ENCODE peak calls at places on chromosome 6, in six cellular contexts. V is fibroblast of mammary gland, K is heart right ventricle, P is endodermal cell, Y is upper lobe of right lung, U is pancreas. T is an unnamed sample.

GRCh38 chr6:62612526-62612925 is 326.5 kb upstream of the KHDRBS2 start:
- DNase-seq in V (no peak), K (no peak), P (no peak), Y (no peak), U (no peak), T (no peak)

GRCh38 chr6:136039185-136039584 is 187.7 kb downstream of the PDE7B start:
- DNase-seq in V (peak), K (no peak), P (no peak), Y (no peak), U (no peak), T (no peak)

GRCh38 chr6:15429146-15430110 is 183.6 kb downstream of the JARID2 start:
- DNase-seq in V (peak), K (no peak), P (peak), Y (no peak), U (no peak), T (peak)

GRCh38 chr6:163494279-163494727 is 79.8 kb downstream of the QKI start:
- DNase-seq in V (peak), K (no peak), P (no peak), Y (no peak), U (no peak), T (peak)

GRCh38 chr6:16624631-16625299 is 136.5 kb downstream of the ATXN1 start:
- DNase-seq in V (peak), K (no peak), P (no peak), Y (no peak), U (no peak), T (no peak)

GRCh38 chr6:110415297-110415916 is at the start of gene DDO:
- DNase-seq in V (peak), K (peak), P (no peak), Y (peak), U (peak), T (peak)

GRCh38 chr6:56970849-56971248 is 15.9 kb downstream of the BEND6 start:
- DNase-seq in V (no peak), K (no peak), P (no peak), Y (no peak), U (no peak), T (no peak)

GRCh38 chr6:40685771-40686170 is 98.6 kb upstream of the LRFN2 start:
- DNase-seq in V (no peak), K (no peak), P (no peak), Y (no peak), U (no peak), T (no peak)

GRCh38 chr6:130935978-130936377 is 108.8 kb downstream of the SMLR1 start:
- DNase-seq in V (no peak), K (no peak), P (no peak), Y (no peak), U (no peak), T (no peak)

GRCh38 chr6:21073318-21073839 is 520.2 kb upstream of the SOX4 start:
- DNase-seq in V (no peak), K (no peak), P (no peak), Y (no peak), U (no peak), T (no peak)

GRCh38 chr6:168025831-168026325 is 28.4 kb downstream of the KIF25 start:
- DNase-seq in V (no peak), K (no peak), P (no peak), Y (no peak), U (no peak), T (no peak)

GRCh38 chr6:136335736-136336362 is 46.2 kb upstream of the BCLAF1 start:
- DNase-seq in V (no peak), K (no peak), P (peak), Y (no peak), U (no peak), T (no peak)

GRCh38 chr6:25107218-25107617 is 171.5 kb upstream of the RIPOR2 start:
- DNase-seq in V (no peak), K (no peak), P (no peak), Y (no peak), U (no peak), T (no peak)

GRCh38 chr6:45467853-45468252 is 90.1 kb upstream of the SUPT3H start:
- DNase-seq in V (no peak), K (no peak), P (no peak), Y (no peak), U (no peak), T (no peak)

GRCh38 chr6:28841290-28841689 is 82.5 kb downstream of the TRIM27 start:
- DNase-seq in V (no peak), K (no peak), P (peak), Y (no peak), U (no peak), T (peak)

GRCh38 chr6:142377112-142377848 is 75.5 kb downstream of the ADGRG6 start:
- DNase-seq in V (no peak), K (peak), P (peak), Y (no peak), U (peak), T (peak)

GRCh38 chr6:44672838-44673237 is 285.3 kb downstream of the CDC5L start:
- DNase-seq in V (no peak), K (no peak), P (no peak), Y (no peak), U (no peak), T (peak)

GRCh38 chr6:99979953-99980352 is 14.1 kb downstream of the MCHR2 start:
- DNase-seq in V (no peak), K (no peak), P (no peak), Y (no peak), U (no peak), T (no peak)

GRCh38 chr6:136783495-136784270 is 8.6 kb downstream of the MAP3K5 start:
- DNase-seq in V (no peak), K (peak), P (no peak), Y (peak), U (no peak), T (no peak)

GRCh38 chr6:100283288-100283687 is 181.4 kb downstream of the SIM1 start:
- DNase-seq in V (peak), K (no peak), P (peak), Y (no peak), U (no peak), T (peak)

GRCh38 chr6:44681782-44682181 is 294.3 kb downstream of the CDC5L start:
- DNase-seq in V (peak), K (no peak), P (peak), Y (no peak), U (no peak), T (no peak)

GRCh38 chr6:139374357-139375238 is at the start of gene CITED2:
- DNase-seq in V (peak), K (peak), P (peak), Y (peak), U (peak), T (peak)

GRCh38 chr6:139378226-139378625 is 3.8 kb upstream of the CITED2 start:
- DNase-seq in V (no peak), K (no peak), P (no peak), Y (no peak), U (no peak), T (no peak)

GRCh38 chr6:139375239-139376053 is 998 bp upstream of the CITED2 start:
- DNase-seq in V (peak), K (peak), P (peak), Y (peak), U (peak), T (peak)

GRCh38 chr6:139376054-139376355 is 1.6 kb upstream of the CITED2 start:
- DNase-seq in V (no peak), K (peak), P (no peak), Y (peak), U (no peak), T (no peak)

GRCh38 chr6:139376604-139377218 is 2.3 kb upstream of the CITED2 start:
- DNase-seq in V (peak), K (no peak), P (no peak), Y (no peak), U (peak), T (peak)
- TF ChIP-seq CTCF in V (no peak), K (no peak), P (peak), Y (peak), U (peak), T (no peak)

GRCh38 chr6:132715204-132715603 is 1.3 kb upstream of the VNN1 start:
- DNase-seq in V (peak), K (peak), P (peak), Y (no peak), U (peak), T (peak)
- TF ChIP-seq CTCF in V (peak), K (no peak), P (peak), Y (peak), U (peak), T (peak)

GRCh38 chr6:118774596-118774995 is 119.4 kb upstream of the ASF1A start:
- DNase-seq in V (peak), K (no peak), P (no peak), Y (no peak), U (no peak), T (no peak)

GRCh38 chr6:118771253-118771652 is 119.9 kb upstream of the CEP85L start:
- DNase-seq in V (no peak), K (no peak), P (no peak), Y (no peak), U (no peak), T (peak)

GRCh38 chr6:118775381-118775780 is 118.6 kb upstream of the ASF1A start:
- DNase-seq in V (no peak), K (no peak), P (no peak), Y (no peak), U (no peak), T (no peak)

GRCh38 chr6:118770835-118771234 is 119.4 kb upstream of the CEP85L start:
- DNase-seq in V (no peak), K (no peak), P (no peak), Y (no peak), U (no peak), T (no peak)

DNA sequence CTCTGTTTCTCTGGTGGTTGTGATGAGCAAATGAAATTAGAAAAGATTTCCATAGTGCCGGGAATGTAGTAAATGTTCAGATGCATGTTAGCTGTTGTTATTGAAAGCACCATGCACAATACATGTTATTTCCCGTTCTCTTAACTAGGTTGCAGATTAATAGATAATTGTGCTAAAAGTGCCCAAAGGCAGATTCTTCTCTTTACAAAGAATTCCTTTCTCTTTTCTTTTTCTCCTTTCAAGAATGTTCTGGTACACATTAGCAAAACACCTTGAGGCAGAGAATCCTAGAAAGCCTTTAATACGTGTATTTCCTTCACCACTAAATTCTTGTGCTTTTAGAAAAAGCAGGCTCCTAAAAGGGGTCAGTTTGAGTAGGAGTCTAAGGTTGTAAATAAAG is 121.1 kb upstream of the ASF1A start:
- DNase-seq in V (no peak), K (no peak), P (no peak), Y (no peak), U (no peak), T (no peak)
- TF ChIP-seq CTCF in V (no peak), K (no peak), P (no peak), Y (no peak), U (no peak), T (no peak)

GRCh38 chr6:90500458-90500857 is 86.4 kb downstream of the MAP3K7 start:
- DNase-seq in V (no peak), K (no peak), P (no peak), Y (no peak), U (no peak), T (no peak)

GRCh38 chr6:90496191-90496590 is 90.7 kb downstream of the MAP3K7 start:
- DNase-seq in V (no peak), K (no peak), P (no peak), Y (no peak), U (no peak), T (no peak)

GRCh38 chr6:90496617-90497016 is 90.3 kb downstream of the MAP3K7 start:
- DNase-seq in V (no peak), K (no peak), P (peak), Y (no peak), U (no peak), T (no peak)

GRCh38 chr6:90495216-90495817 is 91.6 kb downstream of the MAP3K7 start:
- DNase-seq in V (no peak), K (no peak), P (peak), Y (no peak), U (no peak), T (no peak)

GRCh38 chr6:90497411-90497810 is 89.5 kb downstream of the MAP3K7 start:
- DNase-seq in V (no peak), K (no peak), P (peak), Y (no peak), U (no peak), T (no peak)
- TF ChIP-seq CTCF in V (no peak), K (no peak), P (peak), Y (no peak), U (no peak), T (no peak)

GRCh38 chr6:6604566-6604965 is 16.0 kb downstream of the LY86 start:
- DNase-seq in V (no peak), K (no peak), P (no peak), Y (no peak), U (no peak), T (no peak)
- TF ChIP-seq CTCF in V (no peak), K (no peak), P (no peak), Y (no peak), U (no peak), T (no peak)